ENCODE peak calls at places on chromosome 16, in six cellular contexts. Q, O, J, L, U and V are unnamed samples.

GRCh38 chr16:48366165-48367093 is 18.8 kb downstream of the SIAH1 start:
- DNase-seq in Q (no peak), O (peak), J (peak), L (no peak), U (peak), V (no peak)

GRCh38 chr16:27406729-27407128 is 4.8 kb downstream of the IL21R start:
- DNase-seq in Q (no peak), O (no peak), J (no peak), L (no peak), U (no peak), V (no peak)

GRCh38 chr16:82240111-82240510 is 70.1 kb upstream of the MPHOSPH6 start:
- DNase-seq in Q (no peak), O (no peak), J (no peak), L (no peak), U (peak), V (no peak)

GRCh38 chr16:28504707-28505404 is 1.8 kb downstream of the IL27 start:
- DNase-seq in Q (peak), O (no peak), J (no peak), L (no peak), U (peak), V (no peak)

GRCh38 chr16:74556375-74556922 is 50.5 kb downstream of the GLG1 start:
- DNase-seq in Q (no peak), O (no peak), J (no peak), L (no peak), U (peak), V (no peak)

GRCh38 chr16:12208341-12209035 is 232.0 kb downstream of the SNX29 start:
- DNase-seq in Q (no peak), O (no peak), J (no peak), L (no peak), U (no peak), V (no peak)

GRCh38 chr16:87210949-87211348 is 106.2 kb downstream of the C16orf95 start:
- DNase-seq in Q (no peak), O (no peak), J (no peak), L (no peak), U (peak), V (no peak)

GRCh38 chr16:22813223-22813945 is 578 bp upstream of the HS3ST2 start:
- DNase-seq in Q (no peak), O (peak), J (peak), L (no peak), U (peak), V (no peak)